ENCODE peak calls at places on chromosomes 16 and 17, in nine cellular contexts. One of them, this sample, is unnamed.
A peak's percentile ranks its signal among the peaks of the same experiment; 100 is the strongest.

GRCh38 chr16:5228369-5228768 is 130.8 kb upstream of the EEF2KMT start:
- DNase-seq in cardiac muscle cell: no peak
- DNase-seq in GM10248: no peak
- DNase-seq in COR-L47: no peak
- DNase-seq in GOT3: no peak
- DNase-seq in transverse colon: no peak
- DNase-seq in ELR: no peak
- DNase-seq in effector memory CD4-positive, alpha-beta T cell: no peak
- DNase-seq in head of caudate nucleus: no peak
- DNase-seq in this sample: no peak

GRCh38 chr17:49890852-49891251 is 43.0 kb upstream of the TAC4 start:
- DNase-seq in GM10248: no peak
- DNase-seq in effector memory CD4-positive, alpha-beta T cell: no peak
- DNase-seq in GOT3: no peak
- DNase-seq in cardiac muscle cell: no peak
- DNase-seq in ELR: no peak
- DNase-seq in COR-L47: no peak
- DNase-seq in transverse colon: no peak
- DNase-seq in head of caudate nucleus: no peak
- DNase-seq in this sample: no peak

GRCh38 chr16:11236855-11237254 is 19.1 kb downstream of the SOCS1 start:
- DNase-seq in GOT3: no peak
- DNase-seq in cardiac muscle cell: peak; percentile 58
- DNase-seq in effector memory CD4-positive, alpha-beta T cell: no peak
- DNase-seq in COR-L47: no peak
- DNase-seq in ELR: no peak
- DNase-seq in transverse colon: no peak
- DNase-seq in head of caudate nucleus: no peak
- DNase-seq in GM10248: no peak
- DNase-seq in this sample: no peak

GRCh38 chr17:66416207-66416940 is 114.0 kb downstream of the PRKCA start:
- DNase-seq in cardiac muscle cell: no peak
- DNase-seq in COR-L47: peak; percentile 63
- DNase-seq in GM10248: no peak
- DNase-seq in effector memory CD4-positive, alpha-beta T cell: no peak
- DNase-seq in transverse colon: no peak
- DNase-seq in ELR: no peak
- DNase-seq in GOT3: no peak
- DNase-seq in head of caudate nucleus: no peak
- DNase-seq in this sample: peak; percentile 52

GRCh38 chr16:19817122-19817521 is 67.5 kb downstream of the GPRC5B start:
- DNase-seq in COR-L47: no peak
- DNase-seq in GOT3: no peak
- DNase-seq in effector memory CD4-positive, alpha-beta T cell: no peak
- DNase-seq in GM10248: no peak
- DNase-seq in head of caudate nucleus: no peak
- DNase-seq in transverse colon: no peak
- DNase-seq in ELR: no peak
- DNase-seq in cardiac muscle cell: no peak
- DNase-seq in this sample: no peak

GRCh38 chr16:58563235-58563634 is 47.9 kb downstream of the SETD6 start:
- DNase-seq in GM10248: no peak
- DNase-seq in GOT3: no peak
- DNase-seq in ELR: peak; percentile 83
- DNase-seq in transverse colon: no peak
- DNase-seq in cardiac muscle cell: peak; percentile 69
- DNase-seq in head of caudate nucleus: no peak
- DNase-seq in effector memory CD4-positive, alpha-beta T cell: no peak
- DNase-seq in COR-L47: no peak
- DNase-seq in this sample: no peak

GRCh38 chr17:58325289-58325726 is 3.3 kb downstream of the TSPOAP1 start:
- DNase-seq in head of caudate nucleus: peak; percentile 45
- DNase-seq in GM10248: no peak
- DNase-seq in cardiac muscle cell: no peak
- DNase-seq in effector memory CD4-positive, alpha-beta T cell: no peak
- DNase-seq in ELR: no peak
- DNase-seq in transverse colon: no peak
- DNase-seq in GOT3: no peak
- DNase-seq in COR-L47: peak; percentile 69
- DNase-seq in this sample: no peak

GRCh38 chr16:89507834-89508590 is at the start of gene SPG7:
- DNase-seq in transverse colon: peak; percentile 91
- DNase-seq in head of caudate nucleus: peak; percentile 83
- DNase-seq in effector memory CD4-positive, alpha-beta T cell: peak; percentile 83
- DNase-seq in ELR: peak; percentile 89
- DNase-seq in cardiac muscle cell: peak; percentile 89
- DNase-seq in GOT3: peak; percentile 78
- DNase-seq in GM10248: peak; percentile 98
- DNase-seq in COR-L47: peak; percentile 78
- DNase-seq in this sample: peak; percentile 91

This sample was measured in lung microvascular endothelial cell.